ENCODE peak calls at places on chromosome 6, in eight cellular contexts. E, L, Y, N, K, O, T and G are unnamed samples. For H3K27me3, H3K79me2 and H4K20me1, the result is how much of the 10 kb centered on the place peaks cover.

GRCh38 chr6:107653861-107654394 is 164.0 kb downstream of the SOBP start:
- DNase-seq in E (no peak), L (no peak), Y (peak), N (no peak), K (no peak), O (no peak), T (no peak), G (no peak)

GRCh38 chr6:158978752-158979151 is 21.2 kb downstream of the RSPH3 start:
- DNase-seq in E (peak), L (no peak), Y (peak), N (peak), K (no peak), O (no peak), T (no peak), G (no peak)

GRCh38 chr6:140494321-140495085 is 1120.1 kb upstream of the CITED2 start:
- DNase-seq in E (peak), L (no peak), Y (peak), N (no peak), K (no peak), O (no peak), T (no peak), G (no peak)

GRCh38 chr6:10518461-10519216 is 2.5 kb upstream of the GCNT2 start:
- DNase-seq in E (peak), L (no peak), Y (peak), N (peak), K (peak), O (peak), T (no peak), G (peak)

GRCh38 chr6:35140991-35141720 is at the start of gene TCP11:
- DNase-seq in E (peak), L (no peak), Y (no peak), N (no peak), K (peak), O (no peak), T (peak), G (no peak)

GRCh38 chr6:39118921-39119320 is 3.9 kb upstream of the SAYSD1 start:
- DNase-seq in E (no peak), L (no peak), Y (no peak), N (no peak), K (no peak), O (no peak), T (no peak), G (no peak)

GRCh38 chr6:56595490-56596122 is 47.1 kb downstream of the DST start:
- DNase-seq in E (peak), L (peak), Y (peak), N (peak), K (peak), O (peak), T (peak), G (peak)

GRCh38 chr6:74222768-74223321 is 526.8 kb downstream of the CD109 start:
- DNase-seq in E (peak), L (peak), Y (no peak), N (peak), K (peak), O (no peak), T (no peak), G (no peak)

GRCh38 chr6:143569035-143569434 is 57.5 kb upstream of the FUCA2 start:
- DNase-seq in E (peak), L (no peak), Y (no peak), N (peak), K (no peak), O (no peak), T (no peak), G (no peak)

GRCh38 chr6:130020106-130020851 is 1.9 kb downstream of the L3MBTL3 start:
- DNase-seq in E (peak), L (peak), Y (no peak), N (peak), K (peak), O (peak), T (peak), G (peak)

GRCh38 chr6:145087034-145087433 is 648.3 kb downstream of the EPM2A start:
- DNase-seq in E (peak), L (no peak), Y (no peak), N (no peak), K (no peak), O (no peak), T (no peak), G (no peak)

GRCh38 chr6:811806-812205 is 118.9 kb upstream of the EXOC2 start:
- DNase-seq in E (peak), L (no peak), Y (no peak), N (peak), K (no peak), O (no peak), T (no peak), G (no peak)

GRCh38 chr6:139370047-139370706 is 4.3 kb downstream of the CITED2 start:
- DNase-seq in E (peak), L (peak), Y (peak), N (peak), K (no peak), O (peak), T (no peak), G (peak)

GRCh38 chr6:26230336-26230735 is 134.7 kb upstream of the BTN3A2 start:
- DNase-seq in E (peak), L (no peak), Y (peak), N (no peak), K (no peak), O (no peak), T (no peak), G (no peak)

GRCh38 chr6:16473184-16473907 is 235.0 kb downstream of the GMPR start:
- DNase-seq in E (no peak), L (no peak), Y (no peak), N (no peak), K (no peak), O (no peak), T (no peak), G (no peak)

GRCh38 chr6:46983007-46983411 is 59.1 kb downstream of the ADGRF1 start:
- DNase-seq in E (peak), L (peak), Y (peak), N (no peak), K (peak), O (peak), T (no peak), G (peak)

GRCh38 chr6:15953152-15953880 is 175.6 kb upstream of the MYLIP start:
- DNase-seq in E (peak), L (no peak), Y (no peak), N (no peak), K (peak), O (no peak), T (no peak), G (no peak)

GRCh38 chr6:167129159-167129558 is 6.3 kb downstream of the CCR6 start:
- DNase-seq in E (no peak), L (no peak), Y (no peak), N (no peak), K (no peak), O (no peak), T (no peak), G (no peak)

GRCh38 chr6:106525111-106525884 is 104.0 kb downstream of the RTN4IP1 start:
- DNase-seq in E (no peak), L (no peak), Y (peak), N (no peak), K (no peak), O (no peak), T (no peak), G (no peak)

GRCh38 chr6:23591761-23592160 is 534.3 kb upstream of the NRSN1 start:
- DNase-seq in E (no peak), L (no peak), Y (no peak), N (no peak), K (peak), O (no peak), T (no peak), G (no peak)

GRCh38 chr6:136502791-136503190 is 47.4 kb downstream of the MAP7 start:
- DNase-seq in E (no peak), L (no peak), Y (no peak), N (no peak), K (peak), O (no peak), T (no peak), G (no peak)

GRCh38 chr6:69571234-69571633 is 225.6 kb downstream of the LMBRD1 start:
- DNase-seq in E (no peak), L (no peak), Y (no peak), N (no peak), K (no peak), O (no peak), T (no peak), G (no peak)

GRCh38 chr6:69570126-69570525 is 226.7 kb downstream of the LMBRD1 start:
- DNase-seq in E (no peak), L (no peak), Y (no peak), N (no peak), K (no peak), O (no peak), T (no peak), G (no peak)
- H3K27me3 ChIP-seq in E (under half), L (under half), Y (under half), N (under half), K (under half), O (under half), T (under half), G (under half)

GRCh38 chr6:161242113-161242512 is 31.7 kb downstream of the AGPAT4 start:
- DNase-seq in E (no peak), L (no peak), Y (no peak), N (no peak), K (no peak), O (no peak), T (no peak), G (no peak)
- H3K79me2 ChIP-seq in E (half or more), L (half or more), Y (under half), N (under half), K (half or more), O (under half), T (under half), G (under half)

GRCh38 chr6:7139835-7140470 is 32.2 kb downstream of the RREB1 start:
- DNase-seq in E (no peak), L (no peak), Y (no peak), N (no peak), K (no peak), O (no peak), T (no peak), G (no peak)

GRCh38 chr6:7140631-7141366 is 33.0 kb downstream of the RREB1 start:
- DNase-seq in E (peak), L (peak), Y (peak), N (peak), K (peak), O (peak), T (peak), G (peak)

GRCh38 chr6:7143161-7143974 is 35.6 kb downstream of the RREB1 start:
- DNase-seq in E (peak), L (no peak), Y (no peak), N (peak), K (no peak), O (no peak), T (no peak), G (peak)

GRCh38 chr6:7144810-7145209 is 37.0 kb downstream of the RREB1 start:
- DNase-seq in E (no peak), L (no peak), Y (no peak), N (no peak), K (no peak), O (no peak), T (no peak), G (no peak)

DNA sequence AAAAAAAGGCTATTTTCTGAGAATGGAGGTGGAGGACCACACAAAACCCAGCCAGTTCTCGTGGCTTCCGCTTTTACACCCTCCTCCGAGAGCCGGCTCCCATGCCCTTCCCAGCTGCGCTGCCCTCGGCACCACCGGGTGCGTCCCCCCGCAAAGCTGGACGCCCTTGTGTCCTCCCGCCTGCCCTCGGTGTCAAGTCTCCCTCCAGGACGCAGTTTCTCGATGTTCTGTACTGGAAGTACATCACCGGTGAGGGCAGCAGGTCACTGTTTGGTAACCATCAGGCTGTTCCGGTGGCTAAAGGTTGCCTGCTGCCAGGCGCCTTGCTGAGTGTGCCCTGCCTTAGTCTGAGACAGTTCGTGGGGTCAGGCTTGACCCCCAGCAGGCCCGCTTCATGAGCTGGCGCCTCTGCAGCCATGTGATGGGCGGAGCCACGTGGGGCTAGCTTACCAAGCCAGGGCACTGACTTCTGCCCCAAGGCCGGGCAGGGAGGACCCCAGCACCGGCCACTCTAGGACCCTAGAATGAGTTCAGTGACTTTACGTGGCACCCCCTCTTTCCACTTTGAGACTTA is 34.6 kb downstream of the RREB1 start:
- DNase-seq in E (no peak), L (no peak), Y (no peak), N (no peak), K (no peak), O (no peak), T (no peak), G (no peak)
- H4K20me1 ChIP-seq in E (under half), L (under half), Y (under half), N (under half), K (under half), O (under half), T (under half), G (under half)

GRCh38 chr6:150133686-150134085 is 9.2 kb upstream of the PPP1R14C start:
- DNase-seq in E (no peak), L (no peak), Y (no peak), N (no peak), K (no peak), O (no peak), T (no peak), G (no peak)
- H3K27me3 ChIP-seq in E (under half), L (under half), Y (under half), N (under half), K (under half), O (under half), T (under half), G (under half)

GRCh38 chr6:41531591-41532582 is 14.3 kb upstream of the FOXP4 start:
- DNase-seq in E (peak), L (no peak), Y (peak), N (peak), K (no peak), O (no peak), T (peak), G (peak)
- H3K79me2 ChIP-seq in E (under half), L (under half), Y (under half), N (under half), K (under half), O (under half), T (under half), G (under half)